ENCODE peak calls at places on chromosomes 2 and 18, in ten cellular contexts. One of them, this sample, is unnamed.

GRCh38 chr2:175004980-175005832 is at the start of gene CHN1:
- DNase-seq in suprapubic skin: peak
- DNase-seq in GM12892: peak
- DNase-seq in transverse colon: peak
- DNase-seq in heart left ventricle: peak
- DNase-seq in esophagus squamous epithelium: peak
- DNase-seq in Peyer's patch: peak
- DNase-seq in spleen: peak
- DNase-seq in GM12891: peak
- DNase-seq in prostate gland: peak
- DNase-seq in this sample: no peak

GRCh38 chr2:202382684-202383083 is 6.6 kb downstream of the BMPR2 start:
- DNase-seq in GM12892: no peak
- DNase-seq in transverse colon: no peak
- DNase-seq in GM12891: no peak
- DNase-seq in prostate gland: no peak
- DNase-seq in esophagus squamous epithelium: no peak
- DNase-seq in Peyer's patch: no peak
- DNase-seq in spleen: no peak
- DNase-seq in suprapubic skin: no peak
- DNase-seq in heart left ventricle: no peak
- DNase-seq in this sample: no peak

GRCh38 chr2:217494572-217494971 is 508.2 kb downstream of the TNS1 start:
- DNase-seq in esophagus squamous epithelium: no peak
- DNase-seq in GM12891: no peak
- DNase-seq in spleen: no peak
- DNase-seq in GM12892: no peak
- DNase-seq in heart left ventricle: no peak
- DNase-seq in suprapubic skin: no peak
- DNase-seq in Peyer's patch: no peak
- DNase-seq in transverse colon: no peak
- DNase-seq in prostate gland: no peak
- DNase-seq in this sample: no peak

GRCh38 chr2:227134591-227134990 is 29.4 kb downstream of the COL4A4 start:
- DNase-seq in GM12892: no peak
- DNase-seq in suprapubic skin: no peak
- DNase-seq in GM12891: no peak
- DNase-seq in prostate gland: no peak
- DNase-seq in transverse colon: no peak
- DNase-seq in Peyer's patch: no peak
- DNase-seq in heart left ventricle: no peak
- DNase-seq in esophagus squamous epithelium: no peak
- DNase-seq in spleen: no peak
- DNase-seq in this sample: no peak

GRCh38 chr18:48104703-48105102 is 174.2 kb upstream of the SMAD2 start:
- DNase-seq in esophagus squamous epithelium: no peak
- DNase-seq in GM12892: no peak
- DNase-seq in transverse colon: peak
- DNase-seq in GM12891: no peak
- DNase-seq in heart left ventricle: no peak
- DNase-seq in spleen: no peak
- DNase-seq in prostate gland: no peak
- DNase-seq in Peyer's patch: no peak
- DNase-seq in suprapubic skin: no peak
- DNase-seq in this sample: no peak

GRCh38 chr18:33201509-33201926 is 239.0 kb downstream of the CCDC178 start:
- DNase-seq in GM12891: no peak
- DNase-seq in GM12892: no peak
- DNase-seq in prostate gland: no peak
- DNase-seq in spleen: no peak
- DNase-seq in Peyer's patch: no peak
- DNase-seq in suprapubic skin: no peak
- DNase-seq in heart left ventricle: no peak
- DNase-seq in esophagus squamous epithelium: no peak
- DNase-seq in transverse colon: peak
- DNase-seq in this sample: no peak

GRCh38 chr2:209160800-209161588 is 262.9 kb upstream of the MAP2 start:
- DNase-seq in GM12891: no peak
- DNase-seq in suprapubic skin: no peak
- DNase-seq in prostate gland: no peak
- DNase-seq in heart left ventricle: no peak
- DNase-seq in esophagus squamous epithelium: no peak
- DNase-seq in spleen: peak
- DNase-seq in transverse colon: no peak
- DNase-seq in GM12892: no peak
- DNase-seq in Peyer's patch: no peak
- DNase-seq in this sample: no peak

GRCh38 chr2:223058952-223059716 is 7.1 kb downstream of the KCNE4 start:
- DNase-seq in prostate gland: no peak
- DNase-seq in heart left ventricle: no peak
- DNase-seq in esophagus squamous epithelium: no peak
- DNase-seq in transverse colon: peak
- DNase-seq in spleen: no peak
- DNase-seq in Peyer's patch: no peak
- DNase-seq in GM12891: no peak
- DNase-seq in suprapubic skin: no peak
- DNase-seq in GM12892: no peak
- DNase-seq in this sample: no peak

GRCh38 chr2:233323851-233324250 is 16.2 kb downstream of the SAG start:
- DNase-seq in GM12891: no peak
- DNase-seq in transverse colon: no peak
- DNase-seq in spleen: peak
- DNase-seq in Peyer's patch: no peak
- DNase-seq in heart left ventricle: no peak
- DNase-seq in suprapubic skin: no peak
- DNase-seq in esophagus squamous epithelium: no peak
- DNase-seq in prostate gland: no peak
- DNase-seq in GM12892: no peak
- DNase-seq in this sample: no peak

GRCh38 chr2:217289909-217290283 is 430.0 kb upstream of the TNP1 start:
- DNase-seq in prostate gland: peak
- DNase-seq in suprapubic skin: no peak
- DNase-seq in transverse colon: no peak
- DNase-seq in GM12892: no peak
- DNase-seq in esophagus squamous epithelium: no peak
- DNase-seq in spleen: no peak
- DNase-seq in heart left ventricle: no peak
- DNase-seq in GM12891: no peak
- DNase-seq in Peyer's patch: no peak
- DNase-seq in this sample: no peak

GRCh38 chr2:228282371-228282770 is 100.9 kb upstream of the SPHKAP start:
- DNase-seq in GM12892: no peak
- DNase-seq in esophagus squamous epithelium: no peak
- DNase-seq in suprapubic skin: no peak
- DNase-seq in Peyer's patch: no peak
- DNase-seq in GM12891: no peak
- DNase-seq in transverse colon: no peak
- DNase-seq in heart left ventricle: no peak
- DNase-seq in spleen: no peak
- DNase-seq in prostate gland: no peak
- DNase-seq in this sample: no peak

GRCh38 chr2:222423186-222423585 is 1.2 kb upstream of the SGPP2 start:
- DNase-seq in heart left ventricle: no peak
- DNase-seq in prostate gland: no peak
- DNase-seq in transverse colon: no peak
- DNase-seq in suprapubic skin: no peak
- DNase-seq in spleen: no peak
- DNase-seq in GM12892: no peak
- DNase-seq in esophagus squamous epithelium: no peak
- DNase-seq in GM12891: no peak
- DNase-seq in Peyer's patch: no peak
- DNase-seq in this sample: no peak

GRCh38 chr2:10297950-10298349 is 4.8 kb upstream of the HPCAL1 start:
- DNase-seq in transverse colon: peak
- DNase-seq in Peyer's patch: peak
- DNase-seq in GM12891: no peak
- DNase-seq in heart left ventricle: peak
- DNase-seq in esophagus squamous epithelium: no peak
- DNase-seq in GM12892: no peak
- DNase-seq in spleen: no peak
- DNase-seq in prostate gland: no peak
- DNase-seq in suprapubic skin: no peak
- DNase-seq in this sample: no peak

GRCh38 chr18:62342884-62343283 is 17.8 kb downstream of the TNFRSF11A start:
- DNase-seq in GM12891: no peak
- DNase-seq in spleen: no peak
- DNase-seq in suprapubic skin: no peak
- DNase-seq in heart left ventricle: no peak
- DNase-seq in GM12892: no peak
- DNase-seq in esophagus squamous epithelium: no peak
- DNase-seq in Peyer's patch: no peak
- DNase-seq in prostate gland: no peak
- DNase-seq in transverse colon: no peak
- DNase-seq in this sample: no peak

GRCh38 chr18:4096501-4096900 is 358.6 kb downstream of the DLGAP1 start:
- DNase-seq in suprapubic skin: no peak
- DNase-seq in transverse colon: no peak
- DNase-seq in prostate gland: peak
- DNase-seq in Peyer's patch: no peak
- DNase-seq in esophagus squamous epithelium: no peak
- DNase-seq in spleen: no peak
- DNase-seq in GM12892: no peak
- DNase-seq in heart left ventricle: no peak
- DNase-seq in GM12891: no peak
- DNase-seq in this sample: no peak

GRCh38 chr2:23414106-23414505 is 29.1 kb downstream of the KLHL29 start:
- DNase-seq in esophagus squamous epithelium: no peak
- DNase-seq in prostate gland: no peak
- DNase-seq in spleen: peak
- DNase-seq in transverse colon: no peak
- DNase-seq in GM12891: no peak
- DNase-seq in GM12892: no peak
- DNase-seq in Peyer's patch: peak
- DNase-seq in suprapubic skin: no peak
- DNase-seq in heart left ventricle: no peak
- DNase-seq in this sample: no peak

GRCh38 chr2:5172923-5173322 is 519.3 kb upstream of the SOX11 start:
- DNase-seq in Peyer's patch: no peak
- DNase-seq in GM12892: no peak
- DNase-seq in spleen: no peak
- DNase-seq in suprapubic skin: no peak
- DNase-seq in GM12891: no peak
- DNase-seq in transverse colon: no peak
- DNase-seq in heart left ventricle: no peak
- DNase-seq in prostate gland: no peak
- DNase-seq in esophagus squamous epithelium: no peak
- DNase-seq in this sample: no peak

GRCh38 chr2:71530246-71530986 is 77.1 kb downstream of the DYSF start:
- DNase-seq in spleen: no peak
- DNase-seq in prostate gland: no peak
- DNase-seq in Peyer's patch: peak
- DNase-seq in suprapubic skin: peak
- DNase-seq in GM12892: no peak
- DNase-seq in GM12891: peak
- DNase-seq in heart left ventricle: no peak
- DNase-seq in transverse colon: no peak
- DNase-seq in esophagus squamous epithelium: no peak
- DNase-seq in this sample: no peak

GRCh38 chr2:68060652-68061051 is 2.2 kb downstream of the C1D start:
- DNase-seq in prostate gland: no peak
- DNase-seq in esophagus squamous epithelium: no peak
- DNase-seq in GM12892: no peak
- DNase-seq in heart left ventricle: no peak
- DNase-seq in transverse colon: no peak
- DNase-seq in suprapubic skin: no peak
- DNase-seq in GM12891: no peak
- DNase-seq in Peyer's patch: no peak
- DNase-seq in spleen: no peak
- DNase-seq in this sample: no peak

GRCh38 chr2:68059769-68060525 is 2.9 kb downstream of the C1D start:
- DNase-seq in spleen: no peak
- DNase-seq in GM12891: no peak
- DNase-seq in suprapubic skin: no peak
- DNase-seq in heart left ventricle: no peak
- DNase-seq in GM12892: no peak
- DNase-seq in Peyer's patch: no peak
- DNase-seq in prostate gland: no peak
- DNase-seq in esophagus squamous epithelium: no peak
- DNase-seq in transverse colon: no peak
- DNase-seq in this sample: no peak

GRCh38 chr2:68057658-68058396 is 5.0 kb downstream of the C1D start:
- DNase-seq in transverse colon: no peak
- DNase-seq in Peyer's patch: no peak
- DNase-seq in suprapubic skin: no peak
- DNase-seq in GM12891: no peak
- DNase-seq in prostate gland: no peak
- DNase-seq in heart left ventricle: no peak
- DNase-seq in esophagus squamous epithelium: no peak
- DNase-seq in spleen: no peak
- DNase-seq in GM12892: no peak
- DNase-seq in this sample: no peak

GRCh38 chr2:68062680-68063387 is at the start of gene C1D:
- DNase-seq in esophagus squamous epithelium: peak
- DNase-seq in transverse colon: peak
- DNase-seq in prostate gland: peak
- DNase-seq in Peyer's patch: peak
- DNase-seq in heart left ventricle: peak
- DNase-seq in GM12891: peak
- DNase-seq in spleen: peak
- DNase-seq in GM12892: peak
- DNase-seq in suprapubic skin: peak
- DNase-seq in this sample: peak
- TF ChIP-seq POLR2A in esophagus squamous epithelium: peak
- TF ChIP-seq POLR2A in transverse colon: peak
- TF ChIP-seq POLR2A in prostate gland: peak
- TF ChIP-seq POLR2A in Peyer's patch: peak
- TF ChIP-seq POLR2A in heart left ventricle: no peak
- TF ChIP-seq POLR2A in GM12891: peak
- TF ChIP-seq POLR2A in spleen: no peak
- TF ChIP-seq POLR2A in GM12892: peak
- TF ChIP-seq POLR2A in suprapubic skin: peak
- TF ChIP-seq POLR2A in this sample: no peak

GRCh38 chr18:78106946-78107345 is 857.3 kb downstream of the GALR1 start:
- DNase-seq in suprapubic skin: no peak
- DNase-seq in transverse colon: no peak
- DNase-seq in spleen: no peak
- DNase-seq in esophagus squamous epithelium: no peak
- DNase-seq in prostate gland: no peak
- DNase-seq in heart left ventricle: no peak
- DNase-seq in Peyer's patch: no peak
- DNase-seq in GM12891: no peak
- DNase-seq in GM12892: no peak
- DNase-seq in this sample: no peak
- TF ChIP-seq POLR2A in suprapubic skin: no peak
- TF ChIP-seq POLR2A in transverse colon: no peak
- TF ChIP-seq POLR2A in spleen: no peak
- TF ChIP-seq POLR2A in esophagus squamous epithelium: no peak
- TF ChIP-seq POLR2A in prostate gland: no peak
- TF ChIP-seq POLR2A in heart left ventricle: no peak
- TF ChIP-seq POLR2A in Peyer's patch: no peak
- TF ChIP-seq POLR2A in GM12891: no peak
- TF ChIP-seq POLR2A in GM12892: no peak
- TF ChIP-seq POLR2A in this sample: no peak

GRCh38 chr2:176137883-176138282 is 8.4 kb downstream of the HOXD8 start:
- DNase-seq in esophagus squamous epithelium: no peak
- DNase-seq in suprapubic skin: no peak
- DNase-seq in spleen: no peak
- DNase-seq in prostate gland: no peak
- DNase-seq in GM12891: no peak
- DNase-seq in GM12892: no peak
- DNase-seq in Peyer's patch: no peak
- DNase-seq in heart left ventricle: no peak
- DNase-seq in transverse colon: no peak
- DNase-seq in this sample: no peak
- TF ChIP-seq POLR2A in esophagus squamous epithelium: no peak
- TF ChIP-seq POLR2A in suprapubic skin: no peak
- TF ChIP-seq POLR2A in spleen: no peak
- TF ChIP-seq POLR2A in prostate gland: no peak
- TF ChIP-seq POLR2A in GM12891: no peak
- TF ChIP-seq POLR2A in GM12892: no peak
- TF ChIP-seq POLR2A in Peyer's patch: no peak
- TF ChIP-seq POLR2A in heart left ventricle: no peak
- TF ChIP-seq POLR2A in transverse colon: no peak
- TF ChIP-seq POLR2A in this sample: no peak

GRCh38 chr2:232018191-232018590 is 56.7 kb downstream of the DIS3L2 start:
- DNase-seq in prostate gland: no peak
- DNase-seq in heart left ventricle: no peak
- DNase-seq in esophagus squamous epithelium: no peak
- DNase-seq in Peyer's patch: no peak
- DNase-seq in suprapubic skin: no peak
- DNase-seq in GM12892: no peak
- DNase-seq in transverse colon: no peak
- DNase-seq in GM12891: no peak
- DNase-seq in spleen: no peak
- DNase-seq in this sample: no peak
- TF ChIP-seq POLR2A in prostate gland: no peak
- TF ChIP-seq POLR2A in heart left ventricle: no peak
- TF ChIP-seq POLR2A in esophagus squamous epithelium: no peak
- TF ChIP-seq POLR2A in Peyer's patch: no peak
- TF ChIP-seq POLR2A in suprapubic skin: no peak
- TF ChIP-seq POLR2A in GM12892: no peak
- TF ChIP-seq POLR2A in transverse colon: no peak
- TF ChIP-seq POLR2A in GM12891: no peak
- TF ChIP-seq POLR2A in spleen: no peak
- TF ChIP-seq POLR2A in this sample: no peak

This sample was measured in vagina.